ENCODE peak calls at places on chromosome 22, in nine cellular contexts. G is AG04450, T is A549, B is IMR-90, Z is cardiac muscle cell, A is astrocyte, R is tibial nerve, J is HL-60, X is brain microvascular endothelial cell. F is an unnamed sample.

GRCh38 chr22:23075525-23076216 is 5.4 kb downstream of the GNAZ start:
- DNase-seq in G (no peak), T (no peak), B (no peak), Z (no peak), A (no peak), R (no peak), J (no peak), X (no peak), F (no peak)

GRCh38 chr22:47335958-47336357 is 573.5 kb downstream of the TBC1D22A start:
- DNase-seq in G (no peak), T (no peak), B (no peak), Z (no peak), A (no peak), R (no peak), J (no peak), X (no peak), F (no peak)

GRCh38 chr22:43985532-43985931 is 30.3 kb downstream of the SAMM50 start:
- DNase-seq in G (no peak), T (no peak), B (no peak), Z (peak), A (no peak), R (no peak), J (no peak), X (no peak), F (no peak)

GRCh38 chr22:27473533-27473932 is 328.0 kb downstream of the MN1 start:
- DNase-seq in G (no peak), T (peak), B (no peak), Z (no peak), A (no peak), R (no peak), J (no peak), X (no peak), F (no peak)

GRCh38 chr22:24105018-24105360 is 76.3 kb upstream of the SUSD2 start:
- DNase-seq in G (no peak), T (no peak), B (peak), Z (peak), A (no peak), R (no peak), J (no peak), X (no peak), F (no peak)

GRCh38 chr22:24407884-24408283 is 19.5 kb upstream of the ADORA2A start:
- DNase-seq in G (no peak), T (no peak), B (no peak), Z (no peak), A (no peak), R (no peak), J (no peak), X (no peak), F (no peak)

GRCh38 chr22:48340727-48341709 is 1486.7 kb downstream of the BRD1 start:
- DNase-seq in G (no peak), T (no peak), B (no peak), Z (no peak), A (no peak), R (no peak), J (no peak), X (no peak), F (no peak)

GRCh38 chr22:42343551-42344081 is 73.2 kb upstream of the TCF20 start:
- DNase-seq in G (no peak), T (no peak), B (no peak), Z (no peak), A (no peak), R (no peak), J (no peak), X (no peak), F (no peak)

GRCh38 chr22:45010532-45010900 is 711 bp upstream of the PHF21B start:
- DNase-seq in G (no peak), T (no peak), B (no peak), Z (no peak), A (no peak), R (no peak), J (no peak), X (no peak), F (no peak)

GRCh38 chr22:24510694-24511625 is 15.8 kb downstream of the UPB1 start:
- DNase-seq in G (no peak), T (no peak), B (peak), Z (peak), A (peak), R (no peak), J (peak), X (peak), F (no peak)

GRCh38 chr22:24695958-24696511 is 78.5 kb downstream of the PIWIL3 start:
- DNase-seq in G (peak), T (no peak), B (peak), Z (peak), A (no peak), R (no peak), J (no peak), X (peak), F (no peak)

GRCh38 chr22:30566125-30566524 is 8.3 kb downstream of the GAL3ST1 start:
- DNase-seq in G (no peak), T (peak), B (no peak), Z (no peak), A (no peak), R (no peak), J (no peak), X (no peak), F (no peak)

GRCh38 chr22:49738006-49738405 is 89.7 kb downstream of the BRD1 start:
- DNase-seq in G (no peak), T (no peak), B (no peak), Z (no peak), A (no peak), R (no peak), J (no peak), X (no peak), F (peak)

GRCh38 chr22:50683086-50683993 is 10.7 kb downstream of the SHANK3 start:
- DNase-seq in G (no peak), T (no peak), B (no peak), Z (no peak), A (no peak), R (no peak), J (no peak), X (no peak), F (no peak)

GRCh38 chr22:39496131-39496838 is 5.8 kb upstream of the MIEF1 start:
- DNase-seq in G (no peak), T (peak), B (peak), Z (peak), A (peak), R (peak), J (peak), X (peak), F (no peak)

GRCh38 chr22:44037519-44038370 is 13.6 kb downstream of the PARVB start:
- DNase-seq in G (peak), T (peak), B (peak), Z (peak), A (peak), R (no peak), J (no peak), X (peak), F (no peak)

GRCh38 chr22:46068176-46068907 is 82.0 kb upstream of the PPARA start:
- DNase-seq in G (no peak), T (no peak), B (no peak), Z (no peak), A (no peak), R (no peak), J (no peak), X (no peak), F (no peak)

GRCh38 chr22:36097880-36098279 is 62.7 kb downstream of the APOL3 start:
- DNase-seq in G (no peak), T (no peak), B (no peak), Z (no peak), A (no peak), R (no peak), J (no peak), X (no peak), F (no peak)

GRCh38 chr22:27597703-27598444 is 203.7 kb downstream of the MN1 start:
- DNase-seq in G (no peak), T (peak), B (no peak), Z (peak), A (no peak), R (no peak), J (no peak), X (no peak), F (no peak)

GRCh38 chr22:36773935-36774334 is 2.0 kb downstream of the IFT27 start:
- DNase-seq in G (no peak), T (peak), B (peak), Z (peak), A (no peak), R (no peak), J (peak), X (peak), F (no peak)

GRCh38 chr22:45218974-45219373 is 21.7 kb downstream of the KIAA0930 start:
- DNase-seq in G (no peak), T (no peak), B (peak), Z (no peak), A (no peak), R (no peak), J (no peak), X (peak), F (no peak)

GRCh38 chr22:49163258-49163959 is 664.3 kb downstream of the BRD1 start:
- DNase-seq in G (no peak), T (no peak), B (no peak), Z (no peak), A (no peak), R (no peak), J (no peak), X (no peak), F (no peak)

GRCh38 chr22:36349726-36350125 is 38.0 kb downstream of the MYH9 start:
- DNase-seq in G (no peak), T (no peak), B (no peak), Z (no peak), A (peak), R (no peak), J (no peak), X (no peak), F (no peak)

GRCh38 chr22:38397189-38398097 is 57.6 kb downstream of the KCNJ4 start:
- DNase-seq in G (no peak), T (peak), B (no peak), Z (peak), A (no peak), R (no peak), J (no peak), X (no peak), F (no peak)

GRCh38 chr22:16955081-16955480 is 52.9 kb downstream of the GAB4 start:
- DNase-seq in G (no peak), T (no peak), B (no peak), Z (no peak), A (no peak), R (no peak), J (no peak), X (no peak), F (no peak)

GRCh38 chr22:35377735-35378134 is 3.2 kb upstream of the HMOX1 start:
- DNase-seq in G (no peak), T (no peak), B (no peak), Z (no peak), A (no peak), R (no peak), J (no peak), X (no peak), F (no peak)

GRCh38 chr22:30241576-30242371 is 4.8 kb downstream of the LIF start:
- DNase-seq in G (no peak), T (no peak), B (peak), Z (peak), A (no peak), R (no peak), J (no peak), X (no peak), F (no peak)

GRCh38 chr22:49540571-49541450 is 286.9 kb downstream of the BRD1 start:
- DNase-seq in G (no peak), T (no peak), B (no peak), Z (no peak), A (no peak), R (no peak), J (no peak), X (no peak), F (peak)

GRCh38 chr22:27866136-27867091 is 52.6 kb downstream of the PITPNB start:
- DNase-seq in G (peak), T (peak), B (peak), Z (peak), A (peak), R (peak), J (peak), X (no peak), F (no peak)

GRCh38 chr22:49929553-49929979 is 11.1 kb downstream of the CRELD2 start:
- DNase-seq in G (no peak), T (no peak), B (no peak), Z (peak), A (no peak), R (no peak), J (no peak), X (no peak), F (no peak)

GRCh38 chr22:27344546-27344945 is 457.0 kb downstream of the MN1 start:
- DNase-seq in G (no peak), T (no peak), B (no peak), Z (no peak), A (no peak), R (no peak), J (no peak), X (no peak), F (no peak)

GRCh38 chr22:31754813-31755212 is 994 bp downstream of the DEPDC5 start:
- DNase-seq in G (no peak), T (no peak), B (no peak), Z (no peak), A (no peak), R (no peak), J (no peak), X (no peak), F (no peak)

GRCh38 chr22:24925586-24926427 is 20.7 kb downstream of the LHFPL7 start:
- DNase-seq in G (no peak), T (no peak), B (no peak), Z (peak), A (no peak), R (no peak), J (no peak), X (peak), F (no peak)

GRCh38 chr22:47275479-47276218 is 513.2 kb downstream of the TBC1D22A start:
- DNase-seq in G (no peak), T (no peak), B (no peak), Z (peak), A (no peak), R (no peak), J (no peak), X (no peak), F (no peak)

GRCh38 chr22:49094858-49095257 is 732.8 kb downstream of the BRD1 start:
- DNase-seq in G (no peak), T (no peak), B (no peak), Z (no peak), A (no peak), R (no peak), J (no peak), X (no peak), F (no peak)

GRCh38 chr22:33793464-33793863 is 126.8 kb downstream of the LARGE1 start:
- DNase-seq in G (no peak), T (no peak), B (no peak), Z (no peak), A (no peak), R (no peak), J (no peak), X (no peak), F (no peak)
- H3K27ac ChIP-seq in G (no peak), T (no peak), B (no peak), Z (peak), A (no peak), R (no peak), J (no peak), X (no peak), F (no peak)

DNA sequence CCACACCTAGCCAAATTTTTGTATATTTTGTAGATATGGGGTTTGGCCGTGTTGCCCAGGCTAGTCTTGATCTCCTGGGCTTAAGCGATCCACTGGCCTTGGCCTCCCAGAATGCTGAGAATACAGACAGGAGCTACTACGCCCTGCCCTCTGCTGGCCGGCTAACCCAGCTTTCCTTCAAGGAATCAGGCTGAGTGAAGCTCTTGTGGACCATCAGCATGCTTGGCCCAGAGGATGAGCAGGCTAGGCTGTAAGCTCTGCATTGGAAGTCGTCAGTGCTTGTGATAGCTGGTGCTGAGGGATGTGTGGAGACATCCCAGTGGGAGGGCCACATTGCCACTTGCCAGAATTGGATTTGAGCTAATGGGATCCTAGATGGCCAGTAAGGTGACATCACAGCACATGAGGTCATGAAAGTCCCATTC is 60.6 kb downstream of the MED15 start:
- DNase-seq in G (no peak), T (peak), B (peak), Z (peak), A (peak), R (no peak), J (no peak), X (peak), F (no peak)
- TF ChIP-seq CTCF in G (peak), T (peak), B (peak), Z (peak), A (peak), R (no peak), J (no peak), X (peak), F (no peak)

DNA sequence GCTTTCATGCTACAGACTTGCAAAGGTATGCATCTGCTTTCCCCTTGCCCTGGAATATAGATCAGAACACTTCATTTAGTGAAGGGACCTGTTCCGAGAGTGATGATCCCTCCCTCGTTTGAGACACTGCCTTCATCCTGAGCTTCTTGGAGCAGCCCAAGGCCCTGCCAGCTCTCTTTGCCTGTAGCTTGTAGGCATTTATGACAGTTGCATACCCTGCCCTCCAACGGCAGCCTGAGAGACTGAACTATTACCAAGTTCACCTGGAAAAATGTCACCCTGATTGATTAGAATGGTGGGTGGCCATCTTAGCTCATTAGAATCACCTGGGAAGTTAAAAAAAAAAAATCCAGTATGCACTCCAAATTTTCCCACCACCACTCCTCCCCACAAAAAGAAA is 1.5 kb downstream of the MICAL3 start:
- DNase-seq in G (no peak), T (no peak), B (no peak), Z (no peak), A (no peak), R (no peak), J (no peak), X (no peak), F (no peak)
- H3K4me3 ChIP-seq in G (no peak), T (peak), B (no peak), Z (no peak), A (peak), R (no peak), J (no peak), X (no peak), F (peak)

DNA sequence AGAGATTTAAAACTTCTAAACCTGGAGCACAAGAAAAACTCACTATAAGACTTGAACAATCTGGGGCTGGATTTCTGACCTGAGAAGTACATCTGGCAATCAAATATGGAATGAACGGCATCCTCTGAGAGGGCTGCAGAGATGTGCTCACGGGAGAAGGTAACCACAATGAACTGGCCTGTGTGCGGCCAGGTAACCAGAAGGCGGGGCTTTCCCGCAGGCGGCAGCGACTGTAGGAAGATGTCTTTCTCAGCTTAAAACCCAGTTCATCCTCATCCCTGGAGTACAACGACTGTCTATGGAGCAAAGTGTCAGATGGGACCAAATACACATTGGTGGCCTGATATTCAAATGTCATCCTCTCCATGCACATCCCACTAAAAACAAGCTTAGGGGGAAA is 24.5 kb downstream of the MICAL3 start:
- DNase-seq in G (no peak), T (no peak), B (no peak), Z (no peak), A (no peak), R (no peak), J (no peak), X (no peak), F (no peak)
- H3K27ac ChIP-seq in G (no peak), T (peak), B (no peak), Z (no peak), A (no peak), R (no peak), J (no peak), X (no peak), F (no peak)

F was measured in ascending aorta.